ENCODE peak calls at places on chromosomes 16 and 17, in four cellular contexts. One of them, this sample, is unnamed.

GRCh38 chr17:78230996-78231931 is at the start of gene TMEM235:
- DNase-seq in GM23248: no peak
- DNase-seq in heart left ventricle: no peak
- DNase-seq in cardiac muscle cell: no peak
- DNase-seq in this sample: no peak

GRCh38 chr17:61335845-61336655 is 63.6 kb upstream of the TBX2 start:
- DNase-seq in GM23248: no peak
- DNase-seq in heart left ventricle: peak; percentile 30
- DNase-seq in cardiac muscle cell: no peak
- DNase-seq in this sample: no peak

GRCh38 chr16:74667215-74667765 is 613 bp upstream of the RFWD3 start:
- DNase-seq in GM23248: peak; percentile 57
- DNase-seq in heart left ventricle: peak; percentile 15
- DNase-seq in cardiac muscle cell: peak; percentile 71
- DNase-seq in this sample: peak; percentile 19

GRCh38 chr17:3004150-3004801 is 59.1 kb downstream of the OR1D5 start:
- DNase-seq in GM23248: peak; percentile 98
- DNase-seq in heart left ventricle: peak; percentile 98
- DNase-seq in cardiac muscle cell: peak; percentile 99
- DNase-seq in this sample: peak; percentile 99

GRCh38 chr17:58006563-58006923 is 503 bp downstream of the SRSF1 start:
- DNase-seq in GM23248: peak; percentile 89
- DNase-seq in heart left ventricle: peak; percentile 83
- DNase-seq in cardiac muscle cell: peak; percentile 87
- DNase-seq in this sample: peak; percentile 77

GRCh38 chr17:38353084-38353604 is 1.5 kb downstream of the SOCS7 start:
- DNase-seq in GM23248: no peak
- DNase-seq in heart left ventricle: no peak
- DNase-seq in cardiac muscle cell: no peak
- DNase-seq in this sample: no peak

GRCh38 chr16:17590711-17591654 is 120.2 kb upstream of the XYLT1 start:
- DNase-seq in GM23248: peak; percentile 72
- DNase-seq in heart left ventricle: no peak
- DNase-seq in cardiac muscle cell: no peak
- DNase-seq in this sample: no peak

GRCh38 chr17:73791644-73792043 is 147.4 kb upstream of the SDK2 start:
- DNase-seq in GM23248: no peak
- DNase-seq in heart left ventricle: no peak
- DNase-seq in cardiac muscle cell: no peak
- DNase-seq in this sample: no peak

GRCh38 chr16:3661922-3662321 is 7.4 kb downstream of the DNASE1 start:
- DNase-seq in GM23248: no peak
- DNase-seq in heart left ventricle: no peak
- DNase-seq in cardiac muscle cell: no peak
- DNase-seq in this sample: no peak

GRCh38 chr16:10609410-10609774 is 29.0 kb upstream of the EMP2 start:
- DNase-seq in GM23248: peak; percentile 87
- DNase-seq in heart left ventricle: no peak
- DNase-seq in cardiac muscle cell: no peak
- DNase-seq in this sample: no peak

GRCh38 chr16:10566613-10567012 is 13.8 kb downstream of the EMP2 start:
- DNase-seq in GM23248: no peak
- DNase-seq in heart left ventricle: no peak
- DNase-seq in cardiac muscle cell: no peak
- DNase-seq in this sample: no peak

GRCh38 chr17:49029841-49030240 is 32.7 kb downstream of the IGF2BP1 start:
- DNase-seq in GM23248: no peak
- DNase-seq in heart left ventricle: no peak
- DNase-seq in cardiac muscle cell: no peak
- DNase-seq in this sample: no peak

GRCh38 chr17:6670571-6670970 is 19.0 kb downstream of the C17orf100 start:
- DNase-seq in GM23248: no peak
- DNase-seq in heart left ventricle: no peak
- DNase-seq in cardiac muscle cell: no peak
- DNase-seq in this sample: no peak

GRCh38 chr16:27600386-27600785 is 50.4 kb downstream of the KATNIP start:
- DNase-seq in GM23248: no peak
- DNase-seq in heart left ventricle: no peak
- DNase-seq in cardiac muscle cell: peak; percentile 49
- DNase-seq in this sample: no peak

GRCh38 chr17:76659928-76660614 is 16.5 kb upstream of the ST6GALNAC1 start:
- DNase-seq in GM23248: peak; percentile 48
- DNase-seq in heart left ventricle: no peak
- DNase-seq in cardiac muscle cell: no peak
- DNase-seq in this sample: peak; percentile 76

GRCh38 chr17:49760909-49761558 is 2.9 kb downstream of the FAM117A start:
- DNase-seq in GM23248: no peak
- DNase-seq in heart left ventricle: no peak
- DNase-seq in cardiac muscle cell: no peak
- DNase-seq in this sample: no peak

GRCh38 chr16:2609827-2610470 is 72.1 kb downstream of the PDPK1 start:
- DNase-seq in GM23248: no peak
- DNase-seq in heart left ventricle: no peak
- DNase-seq in cardiac muscle cell: no peak
- DNase-seq in this sample: no peak

GRCh38 chr17:41334899-41335298 is 15.7 kb downstream of the KRT33A start:
- DNase-seq in GM23248: no peak
- DNase-seq in heart left ventricle: no peak
- DNase-seq in cardiac muscle cell: no peak
- DNase-seq in this sample: no peak

GRCh38 chr16:27431773-27432599 is 30.0 kb downstream of the IL21R start:
- DNase-seq in GM23248: peak; percentile 77
- DNase-seq in heart left ventricle: peak; percentile 2
- DNase-seq in cardiac muscle cell: no peak
- DNase-seq in this sample: no peak

GRCh38 chr17:8365143-8365542 is 11.4 kb downstream of the KRABD2 start:
- DNase-seq in GM23248: peak; percentile 65
- DNase-seq in heart left ventricle: no peak
- DNase-seq in cardiac muscle cell: no peak
- DNase-seq in this sample: no peak

GRCh38 chr17:45381001-45381400 is 51.7 kb downstream of the ARHGAP27 start:
- DNase-seq in GM23248: no peak
- DNase-seq in heart left ventricle: no peak
- DNase-seq in cardiac muscle cell: no peak
- DNase-seq in this sample: no peak

GRCh38 chr17:64133546-64134215 is 3.7 kb upstream of the ERN1 start:
- DNase-seq in GM23248: peak; percentile 79
- DNase-seq in heart left ventricle: no peak
- DNase-seq in cardiac muscle cell: peak; percentile 70
- DNase-seq in this sample: no peak

GRCh38 chr17:17783121-17783824 is 53.5 kb downstream of the SREBF1 start:
- DNase-seq in GM23248: peak; percentile 64
- DNase-seq in heart left ventricle: peak; percentile 86
- DNase-seq in cardiac muscle cell: peak; percentile 84
- DNase-seq in this sample: peak; percentile 60

GRCh38 chr16:56667581-56668571 is at the start of gene MT1G:
- DNase-seq in GM23248: peak; percentile 54
- DNase-seq in heart left ventricle: peak; percentile 50
- DNase-seq in cardiac muscle cell: peak; percentile 35
- DNase-seq in this sample: peak; percentile 74

GRCh38 chr16:526181-527014 is 1.1 kb upstream of the CAPN15 start:
- DNase-seq in GM23248: peak; percentile 75
- DNase-seq in heart left ventricle: no peak
- DNase-seq in cardiac muscle cell: peak; percentile 92
- DNase-seq in this sample: peak; percentile 43

GRCh38 chr17:9247401-9247938 is 226.2 kb downstream of the NTN1 start:
- DNase-seq in GM23248: no peak
- DNase-seq in heart left ventricle: no peak
- DNase-seq in cardiac muscle cell: no peak
- DNase-seq in this sample: no peak

GRCh38 chr16:67966549-67967182 is 1.8 kb downstream of the SLC12A4 start:
- DNase-seq in GM23248: peak; percentile 61
- DNase-seq in heart left ventricle: no peak
- DNase-seq in cardiac muscle cell: no peak
- DNase-seq in this sample: no peak

GRCh38 chr17:58060596-58061191 is 22.5 kb upstream of the DYNLL2 start:
- DNase-seq in GM23248: peak; percentile 42
- DNase-seq in heart left ventricle: peak; percentile 68
- DNase-seq in cardiac muscle cell: no peak
- DNase-seq in this sample: peak; percentile 31

GRCh38 chr16:30964540-30965226 is 7.1 kb downstream of the SETD1A start:
- DNase-seq in GM23248: no peak
- DNase-seq in heart left ventricle: no peak
- DNase-seq in cardiac muscle cell: no peak
- DNase-seq in this sample: no peak

GRCh38 chr16:85757341-85757822 is 6.5 kb upstream of the C16orf74 start:
- DNase-seq in GM23248: peak; percentile 50
- DNase-seq in heart left ventricle: no peak
- DNase-seq in cardiac muscle cell: no peak
- DNase-seq in this sample: no peak

GRCh38 chr16:4613636-4614570 is 785 bp downstream of the UBALD1 start:
- DNase-seq in GM23248: peak; percentile 72
- DNase-seq in heart left ventricle: no peak
- DNase-seq in cardiac muscle cell: peak; percentile 70
- DNase-seq in this sample: peak; percentile 28

GRCh38 chr16:10744370-10745030 is 858 bp downstream of the NUBP1 start:
- DNase-seq in GM23248: peak; percentile 72
- DNase-seq in heart left ventricle: no peak
- DNase-seq in cardiac muscle cell: no peak
- DNase-seq in this sample: no peak

DNA sequence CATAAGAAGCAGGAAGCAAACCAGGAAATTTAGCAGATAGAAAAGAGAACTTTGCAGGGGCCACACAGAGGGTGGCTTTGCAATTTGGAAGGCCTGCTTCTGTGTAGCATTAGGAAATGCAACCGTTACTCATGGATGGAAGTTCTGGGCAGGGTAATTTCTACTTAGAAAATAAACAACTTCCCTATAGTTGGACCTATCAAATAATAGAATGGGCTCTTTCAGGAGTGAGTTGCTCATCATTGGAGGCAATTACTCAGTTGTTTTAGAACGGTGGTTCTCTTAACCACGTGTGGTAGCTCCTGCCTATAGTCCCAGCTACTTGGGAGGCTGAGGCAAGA is 25.8 kb upstream of the HS3ST2 start:
- DNase-seq in GM23248: no peak
- DNase-seq in heart left ventricle: no peak
- DNase-seq in cardiac muscle cell: no peak
- DNase-seq in this sample: no peak
- H3K4me3 ChIP-seq in GM23248: no peak overlapping the region
- H3K4me3 ChIP-seq in heart left ventricle: no peak overlapping the region
- H3K4me3 ChIP-seq in cardiac muscle cell: no peak overlapping the region
- H3K4me3 ChIP-seq in this sample: no peak overlapping the region

DNA sequence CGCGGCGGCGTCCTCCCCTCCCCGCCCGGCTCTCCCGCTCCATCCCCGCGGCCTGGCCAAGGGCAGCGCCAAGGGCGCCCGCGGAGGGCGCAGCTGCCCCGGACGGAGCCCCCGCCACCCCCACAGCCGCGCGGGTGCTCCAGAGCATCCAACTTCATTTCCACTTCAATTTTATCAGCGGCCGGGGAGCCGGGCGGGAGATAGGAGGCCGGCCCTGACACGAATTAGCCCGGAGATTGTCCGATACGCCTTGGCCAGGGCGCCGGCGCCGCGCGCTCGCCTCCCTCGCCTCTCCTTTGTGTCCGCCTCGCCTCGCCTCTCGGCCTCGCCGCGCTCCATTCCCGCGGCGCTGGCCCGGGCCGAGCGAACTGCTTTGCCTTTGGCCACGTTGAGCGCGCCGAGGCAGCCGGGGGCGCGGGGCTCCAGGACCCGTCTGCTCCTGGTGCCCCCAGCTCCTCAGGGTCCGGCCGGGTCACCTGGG is 129.1 kb upstream of the LHX1 start:
- DNase-seq in GM23248: peak; percentile 30
- DNase-seq in heart left ventricle: no peak
- DNase-seq in cardiac muscle cell: peak; percentile 68
- DNase-seq in this sample: no peak
- H3K4me3 ChIP-seq in GM23248: no peak overlapping the region
- H3K4me3 ChIP-seq in heart left ventricle: no peak overlapping the region
- H3K4me3 ChIP-seq in cardiac muscle cell: peak overlapping the region; percentile 26
- H3K4me3 ChIP-seq in this sample: no peak overlapping the region

GRCh38 chr17:51652529-51652928 is 392.2 kb downstream of the UTP18 start:
- DNase-seq in GM23248: no peak
- DNase-seq in heart left ventricle: no peak
- DNase-seq in cardiac muscle cell: no peak
- DNase-seq in this sample: no peak

GRCh38 chr17:51650772-51651171 is 390.4 kb downstream of the UTP18 start:
- DNase-seq in GM23248: no peak
- DNase-seq in heart left ventricle: no peak
- DNase-seq in cardiac muscle cell: no peak
- DNase-seq in this sample: no peak

GRCh38 chr17:51653902-51654301 is 393.6 kb downstream of the UTP18 start:
- DNase-seq in GM23248: no peak
- DNase-seq in heart left ventricle: no peak
- DNase-seq in cardiac muscle cell: no peak
- DNase-seq in this sample: no peak

GRCh38 chr17:51650202-51650601 is 389.9 kb downstream of the UTP18 start:
- DNase-seq in GM23248: no peak
- DNase-seq in heart left ventricle: no peak
- DNase-seq in cardiac muscle cell: no peak
- DNase-seq in this sample: no peak

DNA sequence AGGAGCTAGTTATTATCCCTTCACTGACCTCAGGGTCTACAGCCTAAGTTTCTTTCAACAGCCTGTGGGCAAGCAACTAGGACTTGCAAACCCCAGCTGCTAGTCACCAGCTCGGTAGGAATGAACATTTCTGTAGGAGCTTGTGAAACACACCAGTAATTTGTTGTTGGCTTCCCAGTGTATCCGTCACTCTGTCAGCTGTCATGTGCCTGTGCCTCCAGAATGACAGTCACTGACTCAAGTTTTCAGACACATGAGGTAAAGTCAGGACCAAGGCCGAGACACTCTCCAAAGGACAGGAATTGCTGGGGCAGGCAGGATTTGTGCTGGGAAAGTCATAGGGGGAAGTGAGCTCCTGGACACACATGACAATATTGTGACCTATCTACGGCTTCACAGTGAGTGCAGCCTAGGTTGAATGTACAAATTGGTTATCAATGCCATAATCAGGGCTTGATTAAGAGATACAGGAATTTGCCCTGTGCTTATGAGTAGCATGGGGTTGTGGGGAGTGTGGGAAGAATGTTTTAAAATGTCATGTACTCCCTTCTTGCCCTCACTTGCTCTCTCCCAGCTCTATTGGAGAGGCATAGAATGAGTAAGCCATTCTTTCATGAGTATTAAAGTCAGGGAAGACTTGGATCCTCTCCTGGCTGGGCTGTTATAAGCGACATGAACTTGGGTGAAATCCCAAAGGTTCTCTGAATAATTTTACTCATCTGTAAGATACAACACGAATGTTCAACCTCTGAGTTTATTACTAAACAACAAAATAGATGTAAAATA is 391.4 kb downstream of the UTP18 start:
- DNase-seq in GM23248: no peak
- DNase-seq in heart left ventricle: no peak
- DNase-seq in cardiac muscle cell: no peak
- DNase-seq in this sample: no peak
- H3K4me3 ChIP-seq in GM23248: no peak overlapping the region
- H3K4me3 ChIP-seq in heart left ventricle: no peak overlapping the region
- H3K4me3 ChIP-seq in cardiac muscle cell: no peak overlapping the region
- H3K4me3 ChIP-seq in this sample: no peak overlapping the region

DNA sequence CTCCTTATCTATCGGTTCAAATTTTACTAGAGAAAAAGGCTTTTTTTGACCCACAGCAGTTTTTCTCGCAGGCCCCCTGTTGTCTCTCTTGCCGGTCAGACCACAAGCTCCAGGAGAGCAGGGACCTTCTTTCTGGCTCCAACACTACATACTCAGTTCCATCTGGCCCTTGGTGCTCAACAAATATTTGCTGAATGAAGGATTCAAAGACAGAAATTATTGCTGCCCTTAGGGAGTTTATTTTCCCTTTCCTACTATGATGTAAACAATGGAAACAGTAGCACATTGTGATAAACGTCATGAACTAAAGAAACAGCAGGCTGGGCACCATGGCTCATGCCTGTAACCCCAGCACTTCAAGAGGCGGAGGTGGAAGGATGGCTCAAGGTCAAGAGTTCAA is 59.0 kb upstream of the ATP2A3 start:
- DNase-seq in GM23248: no peak
- DNase-seq in heart left ventricle: no peak
- DNase-seq in cardiac muscle cell: no peak
- DNase-seq in this sample: no peak
- H3K4me3 ChIP-seq in GM23248: no peak overlapping the region
- H3K4me3 ChIP-seq in heart left ventricle: no peak overlapping the region
- H3K4me3 ChIP-seq in cardiac muscle cell: no peak overlapping the region
- H3K4me3 ChIP-seq in this sample: no peak overlapping the region